ENCODE peak calls at places on chromosome 5, in eight cellular contexts. L, Z, X, B, G, N, T and Q are unnamed samples.

GRCh38 chr5:12845549-12846159 is 941.4 kb upstream of the CTNND2 start:
- DNase-seq in L (no peak), G (no peak), B (no peak), Z (no peak), T (no peak), X (no peak), N (no peak), Q (no peak)

GRCh38 chr5:167678457-167678856 is 613.0 kb upstream of the WWC1 start:
- DNase-seq in L (no peak), X (no peak), T (no peak), G (no peak), B (no peak), N (no peak), Z (no peak), Q (no peak)

GRCh38 chr5:157593036-157593435 is 17.5 kb upstream of the ADAM19 start:
- DNase-seq in Z (no peak), T (no peak), B (no peak), L (no peak), X (no peak), N (no peak), G (no peak), Q (no peak)

GRCh38 chr5:133122711-133123110 is 70.9 kb downstream of the HSPA4 start:
- DNase-seq in L (no peak), N (no peak), T (no peak), G (no peak), X (no peak), B (no peak), Z (no peak), Q (no peak)

GRCh38 chr5:139863361-139863760 is 67.8 kb downstream of the PSD2 start:
- DNase-seq in L (peak; percentile 87), X (peak; percentile 83), Z (no peak), G (peak; percentile 82), N (no peak), T (no peak), B (no peak), Q (no peak)

GRCh38 chr5:140113180-140113698 is 670 bp upstream of the PURA start:
- DNase-seq in B (no peak), X (peak; percentile 54), T (no peak), L (peak; percentile 34), N (no peak), G (no peak), Z (no peak), Q (no peak)

GRCh38 chr5:174348582-174348981 is 303.1 kb downstream of the NSG2 start:
- DNase-seq in G (no peak), L (no peak), N (peak; percentile 3), T (no peak), Z (no peak), X (no peak), B (no peak), Q (no peak)

GRCh38 chr5:174327317-174327864 is 281.9 kb downstream of the NSG2 start:
- DNase-seq in B (peak; percentile 57), G (peak; percentile 43), L (peak; percentile 66), X (peak; percentile 88), T (peak; percentile 75), N (peak; percentile 69), Z (peak; percentile 83), Q (peak; percentile 94)

GRCh38 chr5:136811551-136811950 is 446.2 kb upstream of the TRPC7 start:
- DNase-seq in L (peak; percentile 50), G (no peak), N (peak; percentile 86), Z (no peak), B (no peak), T (no peak), X (no peak), Q (peak; percentile 45)

GRCh38 chr5:123119334-123119986 is 30.4 kb downstream of the PRDM6 start:
- DNase-seq in L (no peak), N (peak; percentile 74), Z (peak; percentile 56), X (no peak), G (no peak), T (peak; percentile 10), B (no peak), Q (no peak)
- TF ChIP-seq POLR2A in L (no peak), N (no peak), Z (no peak), X (no peak), G (no peak), T (no peak), B (no peak), Q (no peak)

DNA sequence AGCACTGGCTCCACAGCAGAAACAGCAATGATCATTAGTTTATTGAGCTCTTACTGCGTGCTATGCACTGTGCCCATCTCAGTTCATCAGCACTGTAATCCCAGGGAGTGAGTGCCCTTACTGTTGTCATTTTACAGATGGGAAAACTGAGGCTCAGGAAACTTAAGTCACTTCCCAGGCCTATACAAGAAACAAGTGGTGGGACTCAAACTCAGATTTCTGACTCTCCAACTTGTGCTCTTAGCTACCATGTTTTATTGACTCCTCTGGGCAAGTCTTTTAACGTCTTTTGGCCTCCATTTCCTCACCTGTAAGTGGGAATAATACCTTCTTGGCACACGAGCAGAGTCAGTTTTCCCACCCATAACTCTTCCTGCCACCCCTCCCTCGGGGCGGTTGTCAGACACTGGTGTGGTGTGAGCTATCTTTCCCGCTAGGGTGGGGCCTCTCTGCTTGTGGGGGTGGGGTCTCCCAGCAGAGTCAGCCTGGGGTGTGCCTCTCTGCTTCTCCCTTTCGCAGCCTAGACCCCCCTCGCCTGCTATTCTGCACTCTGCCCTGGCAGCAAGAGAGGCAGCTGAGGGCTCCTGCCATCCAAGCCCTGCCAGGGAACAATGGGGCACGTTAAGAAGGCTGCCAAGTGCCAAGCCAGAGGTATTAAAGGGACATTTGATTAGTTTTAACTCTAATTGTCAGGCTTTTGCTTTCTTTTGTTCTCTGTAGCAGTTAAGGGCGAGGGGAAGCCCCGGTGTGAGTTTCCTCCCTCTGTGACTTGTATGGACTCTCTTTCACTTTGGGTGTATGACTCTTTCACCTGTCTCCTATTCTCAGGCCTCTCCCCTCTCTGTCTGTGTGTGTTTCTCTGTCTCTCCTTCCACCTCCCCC is 12.1 kb downstream of the GALNT10 start:
- DNase-seq in B (peak; percentile 39), L (no peak), Z (no peak), X (no peak), N (no peak), T (no peak), G (no peak), Q (no peak)
- TF ChIP-seq POLR2A in B (no peak), L (no peak), Z (no peak), X (no peak), N (no peak), T (no peak), G (no peak), Q (no peak)

DNA sequence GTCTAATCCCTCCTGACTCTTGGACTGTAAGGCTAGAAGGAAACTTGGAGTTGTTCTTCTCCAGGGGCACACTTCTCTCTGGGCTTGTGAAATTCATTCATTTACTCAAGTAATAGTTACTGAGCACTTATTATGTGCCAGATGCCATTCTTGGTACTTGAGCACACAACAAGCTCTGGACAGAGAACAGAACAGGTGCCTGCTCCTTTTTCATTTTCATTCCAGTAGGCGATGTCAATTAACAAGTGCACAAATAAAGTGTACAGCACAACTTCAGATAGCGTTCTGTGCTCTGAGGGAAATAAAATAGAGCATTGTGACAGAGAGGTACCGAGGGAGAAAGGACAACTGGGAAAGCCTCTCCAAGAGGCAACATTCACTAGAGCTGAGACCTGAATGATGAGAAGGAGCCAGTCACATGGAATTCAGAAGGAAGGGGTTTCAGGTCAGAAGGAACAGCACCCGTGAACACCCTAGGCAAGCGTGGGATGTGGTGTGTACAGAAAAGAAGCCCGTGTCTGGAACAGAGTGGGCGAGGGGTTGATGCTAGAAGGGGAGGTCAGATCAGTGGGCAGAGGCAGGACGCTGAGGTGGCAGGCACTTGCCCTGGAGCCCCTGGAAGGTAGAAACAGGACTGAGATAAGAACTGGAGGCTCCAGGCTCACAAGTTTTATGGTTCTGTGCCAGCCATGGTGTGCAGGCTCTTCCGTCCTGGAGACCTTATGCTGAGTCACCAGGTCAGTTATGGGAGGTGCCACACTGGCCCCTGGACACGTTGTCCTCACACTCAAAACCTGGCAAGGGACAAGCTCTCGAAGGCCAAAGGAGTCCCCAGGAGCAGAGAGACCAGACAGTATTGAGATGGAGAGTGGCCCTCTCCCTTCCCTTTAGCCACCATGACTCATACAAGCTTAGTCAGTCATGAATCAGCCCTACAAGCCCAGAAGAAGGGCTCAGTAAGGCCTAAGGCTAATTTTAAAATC is 7.2 kb upstream of the ABLIM3 start:
- DNase-seq in X (no peak), B (no peak), Z (peak; percentile 72), G (no peak), T (peak; percentile 89), N (peak; percentile 92), L (peak; percentile 88), Q (peak; percentile 61)
- TF ChIP-seq POLR2A in X (no peak), B (no peak), Z (no peak), G (no peak), T (no peak), N (peak; percentile 20), L (no peak), Q (no peak)

GRCh38 chr5:32444191-32444945 is at the start of gene ZFR:
- DNase-seq in G (peak; percentile 89), L (peak; percentile 93), N (peak; percentile 85), T (peak; percentile 69), Z (peak; percentile 92), X (peak; percentile 94), B (peak; percentile 96), Q (peak; percentile 99)
- TF ChIP-seq POLR2A in G (peak; percentile 79), L (peak; percentile 69), N (peak; percentile 74), T (peak; percentile 72), Z (peak; percentile 65), X (peak; percentile 59), B (peak; percentile 64), Q (peak; percentile 77)

DNA sequence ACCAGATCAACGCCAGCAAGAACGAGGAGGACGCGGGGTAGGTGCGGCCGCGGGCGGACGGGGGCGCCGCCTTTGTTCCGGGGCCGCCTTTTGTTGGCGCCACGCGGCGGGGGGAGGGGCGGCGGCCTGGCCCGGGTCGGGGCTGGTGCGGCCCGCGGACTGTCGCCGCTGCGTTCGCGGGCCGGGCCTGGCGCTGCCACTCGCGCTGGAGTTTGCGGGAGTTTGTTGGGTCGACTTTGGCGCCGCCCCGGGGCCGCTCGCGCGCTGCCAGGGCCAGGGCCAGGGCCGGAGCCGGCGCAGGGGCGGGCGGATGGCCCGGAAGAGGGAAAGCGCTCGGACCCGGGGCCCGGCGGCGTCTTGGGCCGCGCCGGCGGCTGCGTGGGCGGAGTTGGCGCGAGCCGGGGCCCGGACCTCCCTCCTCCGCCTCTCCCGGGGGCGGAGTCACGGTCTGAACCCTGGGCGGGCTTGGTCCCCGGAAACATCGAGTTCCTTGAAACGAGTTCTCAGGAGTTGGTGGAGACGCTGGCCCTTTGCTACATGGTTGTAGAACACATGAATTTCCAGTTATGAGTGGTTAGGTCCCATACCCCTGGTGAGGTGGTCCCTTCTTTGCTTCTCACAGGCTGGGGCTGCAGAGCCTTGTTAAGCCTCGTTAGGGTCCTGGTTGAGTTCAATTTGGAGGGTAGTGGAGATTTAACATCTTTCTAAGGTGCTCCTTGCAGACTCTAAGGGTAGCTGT is 846 bp downstream of the HNRNPAB start:
- DNase-seq in X (peak; percentile 83), N (peak; percentile 62), G (peak; percentile 75), Z (peak; percentile 82), T (no peak), L (peak; percentile 82), B (peak; percentile 86), Q (peak; percentile 77)
- TF ChIP-seq POLR2A in X (no peak), N (no peak), G (no peak), Z (no peak), T (no peak), L (no peak), B (no peak), Q (no peak)

GRCh38 chr5:55934117-55934613 is 60.6 kb downstream of the IL6ST start:
- DNase-seq in T (no peak), L (no peak), X (no peak), N (no peak), Z (peak; percentile 48), G (peak; percentile 30), B (no peak), Q (no peak)
- TF ChIP-seq POLR2A in T (no peak), L (no peak), X (no peak), N (no peak), Z (no peak), G (no peak), B (no peak), Q (no peak)